ENCODE peak calls at places on chromosomes 6 and 20, in six cellular contexts. X is lung, K is SJCRH30, R is NCI-H345, T is MM.1S, Q is substantia nigra. L is an unnamed sample.

GRCh38 chr6:150006961-150007464 is 18.3 kb downstream of the RAET1L start:
- DNase-seq in X (no peak), K (peak), R (peak), T (peak), Q (no peak), L (peak)

GRCh38 chr6:53646606-53647005 is 18.9 kb downstream of the KLHL31 start:
- DNase-seq in X (no peak), K (no peak), R (no peak), T (no peak), Q (no peak), L (no peak)

GRCh38 chr6:160178271-160178670 is 56.7 kb downstream of the SLC22A1 start:
- DNase-seq in X (no peak), K (no peak), R (no peak), T (no peak), Q (no peak), L (no peak)

GRCh38 chr6:40485300-40485699 is 101.9 kb downstream of the LRFN2 start:
- DNase-seq in X (no peak), K (no peak), R (no peak), T (no peak), Q (no peak), L (no peak)

GRCh38 chr6:122778961-122779671 is 400 bp upstream of the FABP7 start:
- DNase-seq in X (no peak), K (peak), R (peak), T (no peak), Q (peak), L (no peak)

GRCh38 chr6:111854683-111855082 is 18.6 kb downstream of the FYN start:
- DNase-seq in X (no peak), K (no peak), R (no peak), T (no peak), Q (no peak), L (no peak)

GRCh38 chr6:19434065-19434464 is 403.1 kb upstream of the ID4 start:
- DNase-seq in X (no peak), K (no peak), R (peak), T (no peak), Q (no peak), L (no peak)

GRCh38 chr20:31678389-31679356 is 41.0 kb downstream of the COX4I2 start:
- DNase-seq in X (no peak), K (peak), R (no peak), T (no peak), Q (no peak), L (no peak)

GRCh38 chr6:168292911-168293310 is 26.7 kb downstream of the DACT2 start:
- DNase-seq in X (no peak), K (no peak), R (peak), T (no peak), Q (no peak), L (no peak)

GRCh38 chr20:10992776-10993175 is 319.0 kb upstream of the JAG1 start:
- DNase-seq in X (no peak), K (peak), R (no peak), T (no peak), Q (no peak), L (no peak)

GRCh38 chr6:89084954-89085353 is 4.4 kb downstream of the PNRC1 start:
- DNase-seq in X (no peak), K (no peak), R (no peak), T (no peak), Q (no peak), L (no peak)

GRCh38 chr6:44227138-44227770 is 3.9 kb downstream of the SLC29A1 start:
- DNase-seq in X (no peak), K (peak), R (no peak), T (no peak), Q (no peak), L (no peak)

GRCh38 chr20:25239387-25240370 is 8.2 kb upstream of the PYGB start:
- DNase-seq in X (no peak), K (no peak), R (no peak), T (no peak), Q (no peak), L (no peak)

GRCh38 chr20:32908334-32909292 is 49.9 kb downstream of the EFCAB8 start:
- DNase-seq in X (no peak), K (no peak), R (no peak), T (no peak), Q (no peak), L (no peak)

GRCh38 chr20:21048841-21049273 is 57.3 kb downstream of the LINC00237 start:
- DNase-seq in X (no peak), K (peak), R (peak), T (peak), Q (peak), L (no peak)